ENCODE peak calls at places on chromosomes 6 and 20, in five cellular contexts. One of them, this sample, is unnamed.

GRCh38 chr20:25856256-25856884 is 159.7 kb upstream of the ZNF337 start:
- DNase-seq in right lobe of liver: no peak
- DNase-seq in GM12864: no peak
- DNase-seq in pancreas: peak
- DNase-seq in Calu3: no peak
- DNase-seq in this sample: no peak

GRCh38 chr6:149450679-149451360 is 34.0 kb downstream of the ZC3H12D start:
- DNase-seq in right lobe of liver: no peak
- DNase-seq in GM12864: no peak
- DNase-seq in pancreas: no peak
- DNase-seq in Calu3: peak
- DNase-seq in this sample: no peak

GRCh38 chr6:156336096-156336495 is 441.1 kb upstream of the ARID1B start:
- DNase-seq in right lobe of liver: no peak
- DNase-seq in GM12864: no peak
- DNase-seq in pancreas: peak
- DNase-seq in Calu3: no peak
- DNase-seq in this sample: no peak

GRCh38 chr20:33992145-33992922 is 1.4 kb upstream of the RALY start:
- DNase-seq in right lobe of liver: no peak
- DNase-seq in GM12864: no peak
- DNase-seq in pancreas: no peak
- DNase-seq in Calu3: no peak
- DNase-seq in this sample: no peak

GRCh38 chr20:33947709-33948295 is 45.9 kb upstream of the RALY start:
- DNase-seq in right lobe of liver: no peak
- DNase-seq in GM12864: peak
- DNase-seq in pancreas: no peak
- DNase-seq in Calu3: peak
- DNase-seq in this sample: peak

GRCh38 chr6:161961046-161961445 is 687.2 kb upstream of the AGPAT4 start:
- DNase-seq in right lobe of liver: no peak
- DNase-seq in GM12864: no peak
- DNase-seq in pancreas: no peak
- DNase-seq in Calu3: no peak
- DNase-seq in this sample: no peak

GRCh38 chr20:38277285-38277684 is 16.8 kb upstream of the KIAA1755 start:
- DNase-seq in right lobe of liver: no peak
- DNase-seq in GM12864: no peak
- DNase-seq in pancreas: no peak
- DNase-seq in Calu3: no peak
- DNase-seq in this sample: no peak

GRCh38 chr6:150756170-150756569 is 109.3 kb upstream of the MTHFD1L start:
- DNase-seq in right lobe of liver: no peak
- DNase-seq in GM12864: no peak
- DNase-seq in pancreas: no peak
- DNase-seq in Calu3: no peak
- DNase-seq in this sample: no peak

GRCh38 chr20:44540834-44541233 is 19.0 kb upstream of the SERINC3 start:
- DNase-seq in right lobe of liver: no peak
- DNase-seq in GM12864: no peak
- DNase-seq in pancreas: no peak
- DNase-seq in Calu3: no peak
- DNase-seq in this sample: no peak

GRCh38 chr6:88908598-88909548 is 54.5 kb downstream of the RNGTT start:
- DNase-seq in right lobe of liver: no peak
- DNase-seq in GM12864: no peak
- DNase-seq in pancreas: peak
- DNase-seq in Calu3: no peak
- DNase-seq in this sample: no peak

GRCh38 chr20:58613061-58613854 is 37.8 kb upstream of the STX16 start:
- DNase-seq in right lobe of liver: peak
- DNase-seq in GM12864: no peak
- DNase-seq in pancreas: no peak
- DNase-seq in Calu3: no peak
- DNase-seq in this sample: no peak

GRCh38 chr6:83221886-83222479 is 28.8 kb downstream of the RWDD2A start:
- DNase-seq in right lobe of liver: no peak
- DNase-seq in GM12864: peak
- DNase-seq in pancreas: no peak
- DNase-seq in Calu3: no peak
- DNase-seq in this sample: peak

GRCh38 chr6:36035240-36035639 is 7.6 kb downstream of the MAPK14 start:
- DNase-seq in right lobe of liver: no peak
- DNase-seq in GM12864: no peak
- DNase-seq in pancreas: no peak
- DNase-seq in Calu3: no peak
- DNase-seq in this sample: no peak

GRCh38 chr20:3890410-3890751 is 1.2 kb downstream of the PANK2 start:
- DNase-seq in right lobe of liver: peak
- DNase-seq in GM12864: no peak
- DNase-seq in pancreas: no peak
- DNase-seq in Calu3: no peak
- DNase-seq in this sample: no peak

GRCh38 chr20:40769677-40770285 is 80.7 kb upstream of the MAFB start:
- DNase-seq in right lobe of liver: no peak
- DNase-seq in GM12864: no peak
- DNase-seq in pancreas: no peak
- DNase-seq in Calu3: no peak
- DNase-seq in this sample: no peak

GRCh38 chr6:28988536-28989415 is 16.3 kb downstream of the ZNF311 start:
- DNase-seq in right lobe of liver: peak
- DNase-seq in GM12864: no peak
- DNase-seq in pancreas: peak
- DNase-seq in Calu3: no peak
- DNase-seq in this sample: no peak

GRCh38 chr20:36848078-36848660 is 27.8 kb upstream of the TLDC2 start:
- DNase-seq in right lobe of liver: no peak
- DNase-seq in GM12864: no peak
- DNase-seq in pancreas: no peak
- DNase-seq in Calu3: no peak
- DNase-seq in this sample: no peak

GRCh38 chr6:43303751-43304331 is 4.8 kb downstream of the CRIP3 start:
- DNase-seq in right lobe of liver: no peak
- DNase-seq in GM12864: no peak
- DNase-seq in pancreas: no peak
- DNase-seq in Calu3: no peak
- DNase-seq in this sample: no peak

GRCh38 chr20:62427172-62428007 is at the start of gene RBBP8NL:
- DNase-seq in right lobe of liver: no peak
- DNase-seq in GM12864: no peak
- DNase-seq in pancreas: peak
- DNase-seq in Calu3: peak
- DNase-seq in this sample: no peak

GRCh38 chr6:71291991-71292390 is 3.4 kb downstream of the OGFRL1 start:
- DNase-seq in right lobe of liver: no peak
- DNase-seq in GM12864: no peak
- DNase-seq in pancreas: no peak
- DNase-seq in Calu3: no peak
- DNase-seq in this sample: no peak

GRCh38 chr20:50285376-50286173 is 94.9 kb downstream of the CEBPB start:
- DNase-seq in right lobe of liver: no peak
- DNase-seq in GM12864: peak
- DNase-seq in pancreas: peak
- DNase-seq in Calu3: no peak
- DNase-seq in this sample: peak

GRCh38 chr6:80094017-80094416 is 12.5 kb upstream of the BCKDHB start:
- DNase-seq in right lobe of liver: no peak
- DNase-seq in GM12864: no peak
- DNase-seq in pancreas: no peak
- DNase-seq in Calu3: peak
- DNase-seq in this sample: no peak

GRCh38 chr6:1608222-1608975 is 1.3 kb upstream of the FOXC1 start:
- DNase-seq in right lobe of liver: no peak
- DNase-seq in GM12864: no peak
- DNase-seq in pancreas: no peak
- DNase-seq in Calu3: no peak
- DNase-seq in this sample: peak

GRCh38 chr20:41344938-41345728 is 4.5 kb downstream of the LPIN3 start:
- DNase-seq in right lobe of liver: no peak
- DNase-seq in GM12864: no peak
- DNase-seq in pancreas: no peak
- DNase-seq in Calu3: no peak
- DNase-seq in this sample: no peak

DNA sequence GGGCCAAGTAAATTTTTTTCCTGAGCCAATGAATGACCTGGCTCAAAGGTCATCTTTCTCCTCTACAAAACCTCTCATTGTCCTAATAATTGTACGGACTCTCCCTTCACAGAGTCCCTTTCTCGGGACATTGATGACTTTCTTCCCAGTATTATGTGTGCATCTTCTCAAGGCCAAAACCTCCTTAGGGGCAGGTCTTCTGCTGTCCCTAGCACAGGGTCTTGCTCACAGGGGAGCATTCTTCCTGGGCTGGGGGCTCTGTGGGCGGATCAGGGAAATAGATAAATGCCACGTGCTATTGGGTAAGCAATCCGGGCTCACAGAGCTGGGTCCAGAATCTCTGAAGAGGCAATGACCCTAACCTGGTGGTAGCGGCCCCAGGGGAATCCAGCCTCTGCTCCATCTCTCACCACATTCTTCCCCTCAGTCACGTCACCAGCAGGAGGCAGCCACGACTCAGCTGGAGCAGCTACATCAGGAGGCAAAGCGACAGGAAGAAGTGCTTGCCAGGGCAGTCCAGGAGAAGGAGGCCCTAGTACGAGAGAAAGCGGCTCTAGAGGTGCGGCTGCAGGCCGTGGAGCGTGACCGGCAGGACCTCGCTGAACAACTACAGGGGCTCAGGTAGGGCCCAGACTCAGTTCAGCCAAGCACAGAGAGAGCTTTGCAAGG is 23.5 kb downstream of the CEP250 start:
- DNase-seq in right lobe of liver: no peak
- DNase-seq in GM12864: no peak
- DNase-seq in pancreas: no peak
- DNase-seq in Calu3: no peak
- DNase-seq in this sample: no peak
- TF ChIP-seq CTCF in right lobe of liver: no peak
- TF ChIP-seq CTCF in GM12864: peak
- TF ChIP-seq CTCF in pancreas: no peak
- TF ChIP-seq CTCF in Calu3: peak
- TF ChIP-seq CTCF in this sample: peak

DNA sequence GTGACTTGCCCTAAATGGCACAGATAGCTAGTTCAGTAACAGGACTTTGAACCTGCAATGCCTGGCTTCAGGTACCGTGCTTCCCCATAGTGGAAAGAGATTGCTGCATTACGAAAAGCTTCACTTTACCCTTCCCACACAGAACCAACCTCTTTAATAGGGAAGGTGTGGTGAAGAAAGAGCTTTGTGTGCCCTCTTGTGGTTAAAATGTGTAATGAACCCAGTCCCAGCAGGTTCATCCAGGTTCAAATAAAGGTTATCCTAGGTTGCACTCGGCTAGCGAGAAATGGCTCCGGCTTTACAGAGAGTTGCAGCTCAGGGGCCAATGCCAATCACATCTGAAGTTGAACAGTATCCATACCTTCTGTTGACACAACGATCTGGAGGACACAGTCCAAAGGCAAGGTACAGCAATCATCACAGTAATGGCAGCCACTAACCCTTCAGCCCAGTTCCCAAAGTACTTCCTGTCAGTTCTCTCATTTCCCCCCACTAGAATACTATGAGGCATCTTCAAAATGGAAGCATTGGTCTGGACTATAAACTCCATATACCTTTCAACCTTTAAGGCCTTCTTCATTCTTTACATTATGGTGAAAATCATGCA is 3.0 kb downstream of the DEFB115 start:
- DNase-seq in right lobe of liver: no peak
- DNase-seq in GM12864: no peak
- DNase-seq in pancreas: no peak
- DNase-seq in Calu3: peak
- DNase-seq in this sample: no peak
- TF ChIP-seq CTCF in right lobe of liver: peak
- TF ChIP-seq CTCF in GM12864: peak
- TF ChIP-seq CTCF in pancreas: no peak
- TF ChIP-seq CTCF in Calu3: peak
- TF ChIP-seq CTCF in this sample: peak

GRCh38 chr6:117451607-117452164 is 25.9 kb upstream of the ROS1 start:
- DNase-seq in right lobe of liver: no peak
- DNase-seq in GM12864: no peak
- DNase-seq in pancreas: no peak
- DNase-seq in Calu3: no peak
- DNase-seq in this sample: no peak

GRCh38 chr6:117448011-117448410 is 22.3 kb upstream of the ROS1 start:
- DNase-seq in right lobe of liver: no peak
- DNase-seq in GM12864: no peak
- DNase-seq in pancreas: no peak
- DNase-seq in Calu3: no peak
- DNase-seq in this sample: no peak

GRCh38 chr6:117448732-117449131 is 23.0 kb upstream of the ROS1 start:
- DNase-seq in right lobe of liver: no peak
- DNase-seq in GM12864: no peak
- DNase-seq in pancreas: no peak
- DNase-seq in Calu3: peak
- DNase-seq in this sample: no peak

GRCh38 chr6:117446851-117447250 is 21.1 kb upstream of the ROS1 start:
- DNase-seq in right lobe of liver: no peak
- DNase-seq in GM12864: no peak
- DNase-seq in pancreas: no peak
- DNase-seq in Calu3: no peak
- DNase-seq in this sample: no peak

DNA sequence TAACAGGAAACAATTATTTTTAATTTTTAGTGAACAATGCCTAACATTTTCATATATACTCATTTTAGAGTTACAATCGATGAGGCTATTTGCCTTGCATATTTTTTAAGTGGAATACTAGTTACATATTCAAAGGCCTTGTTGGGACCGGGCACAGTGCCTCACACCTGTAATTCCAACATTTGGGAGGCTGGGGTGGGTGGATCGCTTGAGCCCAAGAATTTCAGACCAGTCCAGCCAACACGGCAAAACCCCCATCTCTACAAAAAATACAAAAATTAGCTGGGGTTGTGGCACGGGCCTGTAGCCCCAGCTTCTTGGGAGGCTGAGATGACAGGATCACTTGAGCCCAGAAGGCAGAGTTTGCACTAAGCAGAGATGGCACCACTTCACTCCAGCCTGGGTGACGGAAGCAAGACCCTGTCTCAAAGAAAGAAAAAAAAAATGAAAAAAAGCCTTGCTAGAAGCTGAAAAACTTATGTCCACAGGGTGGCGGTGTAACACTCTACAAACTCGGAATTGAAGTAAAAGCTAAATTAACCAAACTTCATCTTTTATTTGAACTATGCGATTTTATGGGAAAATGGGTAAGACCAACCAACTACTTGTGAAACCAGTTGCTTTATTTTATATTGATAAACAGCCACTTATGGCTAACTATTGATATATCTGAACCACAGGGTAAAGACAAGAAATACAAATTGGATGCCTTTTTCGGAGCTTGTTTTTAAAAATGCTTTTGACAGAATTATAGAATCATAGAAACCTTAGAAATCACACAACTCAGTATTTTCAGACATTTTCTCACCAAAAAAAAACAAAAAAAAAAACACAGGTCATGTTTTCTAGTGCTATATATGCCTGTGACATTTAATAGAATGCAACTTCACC is 24.1 kb upstream of the ROS1 start:
- DNase-seq in right lobe of liver: no peak
- DNase-seq in GM12864: peak
- DNase-seq in pancreas: no peak
- DNase-seq in Calu3: peak
- DNase-seq in this sample: peak
- TF ChIP-seq CTCF in right lobe of liver: peak
- TF ChIP-seq CTCF in GM12864: peak
- TF ChIP-seq CTCF in pancreas: peak
- TF ChIP-seq CTCF in Calu3: peak
- TF ChIP-seq CTCF in this sample: peak

GRCh38 chr6:138107078-138107751 is at the start of gene PERP:
- DNase-seq in right lobe of liver: peak
- DNase-seq in GM12864: no peak
- DNase-seq in pancreas: peak
- DNase-seq in Calu3: peak
- DNase-seq in this sample: peak
- TF ChIP-seq CTCF in right lobe of liver: no peak
- TF ChIP-seq CTCF in GM12864: no peak
- TF ChIP-seq CTCF in pancreas: no peak
- TF ChIP-seq CTCF in Calu3: no peak
- TF ChIP-seq CTCF in this sample: no peak

This sample was measured in GM13977.